ENCODE peak calls at places on chromosome 22, in eight cellular contexts. One of them, this sample, is unnamed. For H3K9me3, the result is how much of the 10 kb centered on the place peaks cover.

GRCh38 chr22:23282089-23282501 is 101.8 kb downstream of the BCR start:
- DNase-seq in tibial nerve: peak
- DNase-seq in neural progenitor cell: no peak
- DNase-seq in hepatocyte: no peak
- DNase-seq in IMR-90: peak
- DNase-seq in heart right ventricle: peak
- DNase-seq in upper lobe of right lung: peak
- DNase-seq in heart left ventricle: peak
- DNase-seq in this sample: no peak

GRCh38 chr22:20656902-20657836 is 116.7 kb upstream of the SERPIND1 start:
- DNase-seq in tibial nerve: no peak
- DNase-seq in neural progenitor cell: no peak
- DNase-seq in hepatocyte: no peak
- DNase-seq in IMR-90: peak
- DNase-seq in heart right ventricle: no peak
- DNase-seq in upper lobe of right lung: no peak
- DNase-seq in heart left ventricle: no peak
- DNase-seq in this sample: no peak

GRCh38 chr22:40560551-40560950 is 76.0 kb downstream of the MRTFA start:
- DNase-seq in tibial nerve: no peak
- DNase-seq in neural progenitor cell: no peak
- DNase-seq in hepatocyte: no peak
- DNase-seq in IMR-90: peak
- DNase-seq in heart right ventricle: no peak
- DNase-seq in upper lobe of right lung: no peak
- DNase-seq in heart left ventricle: no peak
- DNase-seq in this sample: no peak

GRCh38 chr22:38107692-38108515 is 2.6 kb downstream of the BAIAP2L2 start:
- DNase-seq in tibial nerve: no peak
- DNase-seq in neural progenitor cell: no peak
- DNase-seq in hepatocyte: peak
- DNase-seq in IMR-90: no peak
- DNase-seq in heart right ventricle: no peak
- DNase-seq in upper lobe of right lung: no peak
- DNase-seq in heart left ventricle: peak
- DNase-seq in this sample: no peak

GRCh38 chr22:40425082-40425481 is 54.7 kb downstream of the SGSM3 start:
- DNase-seq in tibial nerve: no peak
- DNase-seq in neural progenitor cell: no peak
- DNase-seq in hepatocyte: no peak
- DNase-seq in IMR-90: no peak
- DNase-seq in heart right ventricle: no peak
- DNase-seq in upper lobe of right lung: no peak
- DNase-seq in heart left ventricle: no peak
- DNase-seq in this sample: no peak

GRCh38 chr22:45688606-45689080 is 17.0 kb downstream of the ATXN10 start:
- DNase-seq in tibial nerve: no peak
- DNase-seq in neural progenitor cell: no peak
- DNase-seq in hepatocyte: peak
- DNase-seq in IMR-90: peak
- DNase-seq in heart right ventricle: no peak
- DNase-seq in upper lobe of right lung: no peak
- DNase-seq in heart left ventricle: no peak
- DNase-seq in this sample: no peak

GRCh38 chr22:26642465-26643367 is 14.7 kb upstream of the MIAT start:
- DNase-seq in tibial nerve: no peak
- DNase-seq in neural progenitor cell: peak
- DNase-seq in hepatocyte: no peak
- DNase-seq in IMR-90: no peak
- DNase-seq in heart right ventricle: peak
- DNase-seq in upper lobe of right lung: no peak
- DNase-seq in heart left ventricle: peak
- DNase-seq in this sample: peak

GRCh38 chr22:40193429-40194421 is 16.0 kb downstream of the TNRC6B start:
- DNase-seq in tibial nerve: no peak
- DNase-seq in neural progenitor cell: peak
- DNase-seq in hepatocyte: peak
- DNase-seq in IMR-90: peak
- DNase-seq in heart right ventricle: no peak
- DNase-seq in upper lobe of right lung: no peak
- DNase-seq in heart left ventricle: no peak
- DNase-seq in this sample: no peak

GRCh38 chr22:20638143-20638870 is 130.9 kb downstream of the MED15 start:
- DNase-seq in tibial nerve: no peak
- DNase-seq in neural progenitor cell: no peak
- DNase-seq in hepatocyte: peak
- DNase-seq in IMR-90: no peak
- DNase-seq in heart right ventricle: no peak
- DNase-seq in upper lobe of right lung: peak
- DNase-seq in heart left ventricle: no peak
- DNase-seq in this sample: no peak

GRCh38 chr22:49674479-49674830 is 153.2 kb downstream of the BRD1 start:
- DNase-seq in tibial nerve: no peak
- DNase-seq in neural progenitor cell: no peak
- DNase-seq in hepatocyte: no peak
- DNase-seq in IMR-90: no peak
- DNase-seq in heart right ventricle: no peak
- DNase-seq in upper lobe of right lung: no peak
- DNase-seq in heart left ventricle: no peak
- DNase-seq in this sample: no peak

GRCh38 chr22:49671331-49672012 is 156.2 kb downstream of the BRD1 start:
- DNase-seq in tibial nerve: no peak
- DNase-seq in neural progenitor cell: peak
- DNase-seq in hepatocyte: no peak
- DNase-seq in IMR-90: no peak
- DNase-seq in heart right ventricle: no peak
- DNase-seq in upper lobe of right lung: peak
- DNase-seq in heart left ventricle: no peak
- DNase-seq in this sample: no peak

GRCh38 chr22:49670610-49671330 is 156.9 kb downstream of the BRD1 start:
- DNase-seq in tibial nerve: no peak
- DNase-seq in neural progenitor cell: peak
- DNase-seq in hepatocyte: no peak
- DNase-seq in IMR-90: no peak
- DNase-seq in heart right ventricle: peak
- DNase-seq in upper lobe of right lung: peak
- DNase-seq in heart left ventricle: no peak
- DNase-seq in this sample: peak

GRCh38 chr22:49672013-49672516 is 155.6 kb downstream of the BRD1 start:
- DNase-seq in tibial nerve: no peak
- DNase-seq in neural progenitor cell: no peak
- DNase-seq in hepatocyte: no peak
- DNase-seq in IMR-90: no peak
- DNase-seq in heart right ventricle: no peak
- DNase-seq in upper lobe of right lung: no peak
- DNase-seq in heart left ventricle: no peak
- DNase-seq in this sample: no peak

DNA sequence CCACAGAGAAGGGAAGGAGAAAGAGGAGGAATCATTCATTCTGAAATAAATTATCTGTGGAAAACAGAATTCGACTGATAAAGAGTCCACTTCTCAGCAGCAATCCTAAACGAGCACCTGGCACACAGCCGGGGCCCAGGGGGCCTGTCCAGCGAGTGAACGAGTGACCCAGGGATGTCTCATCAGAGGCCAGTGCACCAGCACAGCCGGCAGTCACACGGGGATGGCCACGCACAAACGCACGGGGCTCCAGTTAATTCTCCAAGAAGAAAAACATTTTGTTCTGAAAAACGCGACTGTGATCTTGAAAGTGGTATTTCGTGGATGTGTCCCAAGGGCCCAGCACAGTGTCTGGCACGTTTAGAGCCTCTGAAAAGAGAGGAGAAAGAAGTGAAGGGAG is 154.6 kb downstream of the BRD1 start:
- DNase-seq in tibial nerve: no peak
- DNase-seq in neural progenitor cell: no peak
- DNase-seq in hepatocyte: no peak
- DNase-seq in IMR-90: no peak
- DNase-seq in heart right ventricle: no peak
- DNase-seq in upper lobe of right lung: no peak
- DNase-seq in heart left ventricle: no peak
- DNase-seq in this sample: no peak
- H3K9me3 ChIP-seq in tibial nerve: under half
- H3K9me3 ChIP-seq in neural progenitor cell: under half
- H3K9me3 ChIP-seq in hepatocyte: under half
- H3K9me3 ChIP-seq in IMR-90: under half
- H3K9me3 ChIP-seq in heart right ventricle: under half
- H3K9me3 ChIP-seq in upper lobe of right lung: under half
- H3K9me3 ChIP-seq in heart left ventricle: under half
- H3K9me3 ChIP-seq in this sample: under half

GRCh38 chr22:48488611-48489456 is 1338.8 kb downstream of the BRD1 start:
- DNase-seq in tibial nerve: no peak
- DNase-seq in neural progenitor cell: peak
- DNase-seq in hepatocyte: peak
- DNase-seq in IMR-90: no peak
- DNase-seq in heart right ventricle: no peak
- DNase-seq in upper lobe of right lung: peak
- DNase-seq in heart left ventricle: no peak
- DNase-seq in this sample: no peak
- H3K9me3 ChIP-seq in tibial nerve: under half
- H3K9me3 ChIP-seq in neural progenitor cell: under half
- H3K9me3 ChIP-seq in hepatocyte: under half
- H3K9me3 ChIP-seq in IMR-90: under half
- H3K9me3 ChIP-seq in heart right ventricle: under half
- H3K9me3 ChIP-seq in upper lobe of right lung: under half
- H3K9me3 ChIP-seq in heart left ventricle: under half
- H3K9me3 ChIP-seq in this sample: under half

GRCh38 chr22:47376322-47376700 is 613.9 kb downstream of the TBC1D22A start:
- DNase-seq in tibial nerve: no peak
- DNase-seq in neural progenitor cell: no peak
- DNase-seq in hepatocyte: no peak
- DNase-seq in IMR-90: no peak
- DNase-seq in heart right ventricle: no peak
- DNase-seq in upper lobe of right lung: peak
- DNase-seq in heart left ventricle: peak
- DNase-seq in this sample: no peak
- H3K9me3 ChIP-seq in tibial nerve: under half
- H3K9me3 ChIP-seq in neural progenitor cell: under half
- H3K9me3 ChIP-seq in hepatocyte: under half
- H3K9me3 ChIP-seq in IMR-90: under half
- H3K9me3 ChIP-seq in heart right ventricle: under half
- H3K9me3 ChIP-seq in upper lobe of right lung: under half
- H3K9me3 ChIP-seq in heart left ventricle: under half
- H3K9me3 ChIP-seq in this sample: under half

DNA sequence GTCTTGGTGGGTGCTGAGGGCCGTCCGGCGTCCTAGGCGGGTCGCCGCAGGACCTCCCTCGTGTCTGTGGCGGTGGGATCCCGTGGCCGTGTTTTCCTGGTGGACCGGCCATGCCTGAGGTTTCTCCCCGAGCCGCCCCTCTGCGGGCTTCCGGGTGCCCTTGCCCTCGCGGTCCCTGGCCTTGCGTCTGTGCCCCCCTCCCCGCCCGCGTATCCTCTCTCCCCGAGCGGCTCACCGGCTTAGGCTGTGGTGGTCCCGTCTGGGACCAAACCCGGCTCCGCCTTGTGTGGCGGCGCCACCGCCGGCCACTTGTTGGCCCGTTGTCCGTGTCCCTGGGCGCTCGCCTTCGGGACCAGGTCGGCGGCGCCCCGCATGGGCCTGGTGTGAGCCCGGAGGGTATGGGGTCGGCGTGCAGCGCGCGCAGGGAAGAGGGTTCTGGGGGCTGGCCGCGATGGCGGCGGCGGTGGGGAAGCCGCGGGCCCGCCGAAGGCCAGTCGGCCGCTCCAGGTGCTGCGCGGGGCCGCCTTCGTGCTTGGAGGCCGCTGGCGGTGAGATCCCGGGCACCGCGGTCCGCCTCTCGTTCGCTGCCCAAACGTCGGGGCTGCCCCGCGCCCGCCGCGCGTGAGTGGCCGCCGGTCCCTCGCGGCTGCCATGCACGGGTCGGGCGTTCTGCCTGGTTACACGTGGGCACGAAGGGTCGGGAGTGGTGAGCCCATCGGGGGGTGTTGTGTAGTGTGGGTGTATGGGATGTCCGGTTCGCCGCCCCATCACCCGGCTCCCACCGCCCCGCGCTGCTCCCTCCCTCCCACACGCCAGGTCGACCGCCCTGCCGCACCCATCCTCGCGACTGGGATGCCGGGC is 3899.1 kb upstream of the OR11H1 start:
- DNase-seq in tibial nerve: no peak
- DNase-seq in neural progenitor cell: no peak
- DNase-seq in hepatocyte: no peak
- DNase-seq in IMR-90: no peak
- DNase-seq in heart right ventricle: no peak
- DNase-seq in upper lobe of right lung: peak
- DNase-seq in heart left ventricle: no peak
- DNase-seq in this sample: no peak
- H3K9me3 ChIP-seq in tibial nerve: half or more
- H3K9me3 ChIP-seq in neural progenitor cell: under half
- H3K9me3 ChIP-seq in hepatocyte: under half
- H3K9me3 ChIP-seq in IMR-90: under half
- H3K9me3 ChIP-seq in heart right ventricle: half or more
- H3K9me3 ChIP-seq in upper lobe of right lung: under half
- H3K9me3 ChIP-seq in heart left ventricle: under half
- H3K9me3 ChIP-seq in this sample: under half

GRCh38 chr22:48305726-48306235 is 1521.9 kb downstream of the BRD1 start:
- DNase-seq in tibial nerve: no peak
- DNase-seq in neural progenitor cell: no peak
- DNase-seq in hepatocyte: no peak
- DNase-seq in IMR-90: no peak
- DNase-seq in heart right ventricle: no peak
- DNase-seq in upper lobe of right lung: no peak
- DNase-seq in heart left ventricle: no peak
- DNase-seq in this sample: no peak
- H3K9me3 ChIP-seq in tibial nerve: under half
- H3K9me3 ChIP-seq in neural progenitor cell: under half
- H3K9me3 ChIP-seq in hepatocyte: under half
- H3K9me3 ChIP-seq in IMR-90: half or more
- H3K9me3 ChIP-seq in heart right ventricle: under half
- H3K9me3 ChIP-seq in upper lobe of right lung: under half
- H3K9me3 ChIP-seq in heart left ventricle: under half
- H3K9me3 ChIP-seq in this sample: under half

DNA sequence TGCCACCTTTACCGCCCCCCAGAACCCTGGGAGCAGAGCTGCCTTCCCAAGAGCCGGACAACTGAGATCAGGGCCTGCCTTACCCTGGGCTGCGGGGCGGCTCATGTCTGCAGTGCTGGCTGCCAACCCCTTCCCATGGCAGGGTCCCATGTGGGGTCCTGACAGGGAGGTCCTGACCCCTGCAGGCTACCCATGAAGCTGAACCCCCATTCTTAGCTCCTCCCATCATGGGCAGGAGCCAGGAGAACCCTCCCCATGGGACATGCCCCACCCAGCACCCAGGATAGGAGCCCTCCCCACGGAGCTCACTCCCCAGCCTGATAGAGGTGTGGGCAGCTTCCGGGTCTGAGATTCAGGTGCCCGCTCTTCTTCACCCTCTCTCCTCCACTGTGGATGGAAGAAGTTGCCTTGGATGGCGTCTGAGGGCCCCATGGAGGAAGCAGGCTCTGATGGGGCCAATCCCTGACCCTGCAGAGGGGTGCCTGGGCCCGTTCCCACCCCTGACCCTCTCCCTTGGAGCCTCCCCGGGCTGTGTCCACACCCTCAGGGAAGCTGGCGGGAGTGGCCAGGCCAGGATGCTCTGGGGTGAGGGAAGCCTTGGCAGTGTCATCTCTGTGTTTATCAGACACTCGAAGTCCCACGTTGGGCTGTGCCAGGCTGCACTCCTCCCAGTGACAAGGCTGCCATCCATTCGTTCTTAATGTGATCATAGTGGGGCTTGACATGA is 1508.2 kb downstream of the BRD1 start:
- DNase-seq in tibial nerve: no peak
- DNase-seq in neural progenitor cell: no peak
- DNase-seq in hepatocyte: no peak
- DNase-seq in IMR-90: no peak
- DNase-seq in heart right ventricle: no peak
- DNase-seq in upper lobe of right lung: peak
- DNase-seq in heart left ventricle: peak
- DNase-seq in this sample: no peak
- H3K9me3 ChIP-seq in tibial nerve: under half
- H3K9me3 ChIP-seq in neural progenitor cell: under half
- H3K9me3 ChIP-seq in hepatocyte: under half
- H3K9me3 ChIP-seq in IMR-90: half or more
- H3K9me3 ChIP-seq in heart right ventricle: under half
- H3K9me3 ChIP-seq in upper lobe of right lung: under half
- H3K9me3 ChIP-seq in heart left ventricle: under half
- H3K9me3 ChIP-seq in this sample: under half